ENCODE peak calls at places on chromosome 2, in four cellular contexts. B, V, T and J are unnamed samples.

GRCh38 chr2:212157011-212157410 is 381.6 kb downstream of the ERBB4 start:
- DNase-seq in B (peak), V (no peak), T (no peak), J (no peak)

GRCh38 chr2:62785810-62786593 is 80.5 kb downstream of the EHBP1 start:
- DNase-seq in B (peak), V (no peak), T (no peak), J (no peak)

GRCh38 chr2:181937473-181937872 is 45.9 kb downstream of the ITPRID2 start:
- DNase-seq in B (peak), V (no peak), T (no peak), J (no peak)

GRCh38 chr2:102291221-102292075 is 19.9 kb upstream of the IL1RL1 start:
- DNase-seq in B (no peak), V (no peak), T (peak), J (no peak)

GRCh38 chr2:128260239-128261138 is 58.2 kb downstream of the HS6ST1 start:
- DNase-seq in B (peak), V (peak), T (no peak), J (peak)

GRCh38 chr2:237321746-237322145 is 92.2 kb downstream of the COL6A3 start:
- DNase-seq in B (no peak), V (no peak), T (no peak), J (no peak)

GRCh38 chr2:112182581-112183034 is 44.4 kb downstream of the FBLN7 start:
- DNase-seq in B (no peak), V (no peak), T (peak), J (no peak)

GRCh38 chr2:158668394-158668793 is 126.7 kb upstream of the DAPL1 start:
- DNase-seq in B (no peak), V (no peak), T (no peak), J (no peak)

GRCh38 chr2:66508358-66509071 is 73.6 kb downstream of the MEIS1 start:
- DNase-seq in B (peak), V (no peak), T (no peak), J (no peak)

GRCh38 chr2:128619471-128620325 is 301.0 kb upstream of the HS6ST1 start:
- DNase-seq in B (no peak), V (no peak), T (no peak), J (no peak)

GRCh38 chr2:211093743-211094303 is 537.4 kb downstream of the CPS1 start:
- DNase-seq in B (peak), V (no peak), T (peak), J (no peak)